ENCODE peak calls at places on chromosomes 12 and 14, in five cellular contexts. E, T, I, Z and W are unnamed samples. For H3K36me3, the result is how much of the 10 kb centered on the place peaks cover.

GRCh38 chr12:64999157-64999425 is 122.0 kb downstream of the WIF1 start:
- DNase-seq in E (no peak), T (no peak), I (no peak), Z (no peak), W (no peak)

GRCh38 chr12:4992881-4993280 is 50.8 kb upstream of the KCNA5 start:
- DNase-seq in E (no peak), T (no peak), I (no peak), Z (no peak), W (no peak)

GRCh38 chr12:31471061-31471460 is 119.9 kb downstream of the DENND5B start:
- DNase-seq in E (no peak), T (no peak), I (no peak), Z (no peak), W (no peak)

GRCh38 chr12:56758728-56759269 is 4.3 kb upstream of the HSD17B6 start:
- DNase-seq in E (no peak), T (no peak), I (no peak), Z (peak), W (no peak)

GRCh38 chr14:54147758-54148157 is 191.1 kb upstream of the BMP4 start:
- DNase-seq in E (no peak), T (no peak), I (no peak), Z (no peak), W (no peak)

GRCh38 chr12:118034429-118035193 is 18.1 kb downstream of the RFC5 start:
- DNase-seq in E (no peak), T (no peak), I (no peak), Z (peak), W (no peak)

GRCh38 chr12:63955831-63956685 is 111.6 kb downstream of the SRGAP1 start:
- DNase-seq in E (peak), T (no peak), I (no peak), Z (peak), W (peak)

GRCh38 chr14:23352506-23353432 is at the start of gene SLC22A17:
- DNase-seq in E (peak), T (peak), I (peak), Z (peak), W (peak)

GRCh38 chr12:114668151-114668891 is 15.7 kb downstream of the TBX3 start:
- DNase-seq in E (peak), T (peak), I (peak), Z (peak), W (no peak)

GRCh38 chr14:99995700-99996356 is 69.4 kb upstream of the EVL start:
- DNase-seq in E (peak), T (peak), I (no peak), Z (peak), W (peak)

GRCh38 chr12:132225214-132225613 is 81.0 kb downstream of the NOC4L start:
- DNase-seq in E (no peak), T (no peak), I (no peak), Z (no peak), W (no peak)

GRCh38 chr12:112762753-112763152 is 28.8 kb upstream of the RPH3A start:
- DNase-seq in E (no peak), T (no peak), I (no peak), Z (no peak), W (no peak)

GRCh38 chr12:6392499-6392898 is 8.5 kb downstream of the LTBR start:
- DNase-seq in E (no peak), T (no peak), I (no peak), Z (no peak), W (no peak)

GRCh38 chr14:28577711-28578131 is 188.9 kb upstream of the FOXG1 start:
- DNase-seq in E (no peak), T (no peak), I (no peak), Z (peak), W (no peak)

GRCh38 chr12:49838973-49839633 is 3.8 kb downstream of the BCDIN3D start:
- DNase-seq in E (no peak), T (no peak), I (no peak), Z (peak), W (no peak)

GRCh38 chr12:48000878-48001321 is 3.4 kb downstream of the COL2A1 start:
- DNase-seq in E (no peak), T (peak), I (no peak), Z (peak), W (peak)

GRCh38 chr12:132205271-132206092 is 61.2 kb downstream of the NOC4L start:
- DNase-seq in E (no peak), T (no peak), I (no peak), Z (no peak), W (peak)

GRCh38 chr12:68483592-68484373 is 126.9 kb upstream of the RAP1B start:
- DNase-seq in E (no peak), T (no peak), I (no peak), Z (peak), W (no peak)

GRCh38 chr12:58920956-58921861 is 905 bp upstream of the LRIG3 start:
- DNase-seq in E (peak), T (no peak), I (no peak), Z (no peak), W (no peak)

GRCh38 chr14:29749327-29749726 is 178.3 kb downstream of the PRKD1 start:
- DNase-seq in E (no peak), T (no peak), I (no peak), Z (peak), W (no peak)

GRCh38 chr12:72679147-72679757 is 407.1 kb downstream of the TRHDE start:
- DNase-seq in E (no peak), T (no peak), I (no peak), Z (no peak), W (no peak)

GRCh38 chr14:102811254-102811963 is 34.2 kb downstream of the TRAF3 start:
- DNase-seq in E (no peak), T (no peak), I (no peak), Z (no peak), W (no peak)

GRCh38 chr12:121750507-121750955 is 38.0 kb downstream of the TMEM120B start:
- DNase-seq in E (no peak), T (no peak), I (no peak), Z (no peak), W (no peak)

GRCh38 chr12:14394317-14395058 is 29.0 kb downstream of the ATF7IP start:
- DNase-seq in E (no peak), T (no peak), I (no peak), Z (peak), W (peak)

GRCh38 chr14:54207991-54208520 is 188.8 kb upstream of the CDKN3 start:
- DNase-seq in E (no peak), T (no peak), I (no peak), Z (peak), W (no peak)

GRCh38 chr12:13504736-13505135 is 308.2 kb downstream of the EMP1 start:
- DNase-seq in E (no peak), T (no peak), I (no peak), Z (no peak), W (no peak)

GRCh38 chr12:64461634-64462414 is 9.9 kb downstream of the TBK1 start:
- DNase-seq in E (no peak), T (no peak), I (no peak), Z (peak), W (no peak)

GRCh38 chr14:71250791-71251190 is 343.5 kb downstream of the PCNX1 start:
- DNase-seq in E (no peak), T (no peak), I (no peak), Z (peak), W (no peak)

GRCh38 chr12:95802482-95803264 is 12.1 kb upstream of the NTN4 start:
- DNase-seq in E (no peak), T (no peak), I (no peak), Z (peak), W (no peak)

GRCh38 chr12:8088574-8088973 is 6.5 kb downstream of the NECAP1 start:
- DNase-seq in E (no peak), T (no peak), I (no peak), Z (no peak), W (no peak)

GRCh38 chr12:32885831-32886230 is 10.7 kb downstream of the PKP2 start:
- DNase-seq in E (no peak), T (no peak), I (no peak), Z (no peak), W (no peak)

GRCh38 chr12:32887058-32887457 is 9.5 kb downstream of the PKP2 start:
- DNase-seq in E (no peak), T (no peak), I (no peak), Z (no peak), W (no peak)

GRCh38 chr12:32881702-32882101 is 14.9 kb downstream of the PKP2 start:
- DNase-seq in E (no peak), T (no peak), I (no peak), Z (no peak), W (no peak)

GRCh38 chr12:32881107-32881506 is 15.5 kb downstream of the PKP2 start:
- DNase-seq in E (no peak), T (no peak), I (no peak), Z (peak), W (no peak)

DNA sequence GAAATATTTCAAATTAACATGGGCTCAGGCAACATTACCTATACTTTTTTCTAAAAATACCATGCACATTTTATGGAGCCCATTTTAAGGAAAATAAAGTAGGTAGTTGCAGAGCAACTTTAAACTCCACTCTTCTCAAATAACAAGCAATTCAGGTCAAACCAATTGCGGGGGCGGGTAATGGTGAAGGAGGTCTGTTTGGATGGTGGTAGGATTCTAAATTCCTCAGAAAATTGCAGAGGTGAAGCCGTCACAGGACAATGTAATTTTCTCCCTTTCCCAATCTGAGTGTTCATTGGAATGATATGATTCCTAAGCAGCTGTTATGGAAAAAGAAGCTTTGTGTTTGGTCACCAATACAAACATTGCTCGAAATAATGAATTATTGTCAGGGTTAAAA is 11.6 kb downstream of the PKP2 start:
- DNase-seq in E (no peak), T (no peak), I (no peak), Z (no peak), W (no peak)
- H3K4me3 ChIP-seq in E (no peak), T (no peak), I (no peak), Z (no peak), W (no peak)

GRCh38 chr14:22221508-22221907 is 367.5 kb downstream of the DAD1 start:
- DNase-seq in E (no peak), T (no peak), I (no peak), Z (peak), W (no peak)
- TF ChIP-seq CTCF in E (no peak), T (no peak), I (no peak), Z (peak), W (no peak)

GRCh38 chr12:52173526-52173925 is 18.3 kb downstream of the KRT80 start:
- DNase-seq in E (no peak), T (no peak), I (no peak), Z (no peak), W (no peak)

GRCh38 chr12:52175411-52176350 is 16.1 kb downstream of the KRT80 start:
- DNase-seq in E (no peak), T (no peak), I (no peak), Z (peak), W (no peak)

GRCh38 chr12:52171950-52172512 is 19.8 kb downstream of the KRT80 start:
- DNase-seq in E (no peak), T (peak), I (no peak), Z (no peak), W (no peak)

GRCh38 chr12:52170827-52171226 is 21.0 kb downstream of the KRT80 start:
- DNase-seq in E (peak), T (no peak), I (no peak), Z (no peak), W (no peak)

DNA sequence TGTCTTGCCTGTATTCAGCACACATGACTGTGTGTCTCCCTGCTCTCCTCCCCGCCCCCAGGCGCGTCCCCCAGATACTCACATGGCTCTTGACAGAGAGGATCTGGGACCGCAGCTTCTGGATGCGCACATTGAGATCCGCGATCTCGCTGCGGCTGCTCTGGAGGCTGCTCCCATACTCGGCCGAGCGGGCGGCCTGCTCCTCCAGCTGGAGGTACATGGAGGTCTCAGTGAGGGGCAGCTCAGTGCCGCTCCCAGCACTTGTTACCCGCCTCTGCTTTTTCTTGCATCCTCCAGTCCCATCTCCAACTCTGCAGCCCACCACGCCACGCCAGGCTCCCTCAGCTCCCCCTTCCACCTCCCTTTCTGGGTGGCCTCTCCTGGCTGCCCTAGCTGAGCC is 18.9 kb downstream of the KRT80 start:
- DNase-seq in E (no peak), T (no peak), I (no peak), Z (no peak), W (no peak)
- H3K36me3 ChIP-seq in E (under half), T (under half), I (under half), Z (under half), W (under half)

GRCh38 chr12:27305673-27306504 is 26.7 kb upstream of the BMAL2 start:
- DNase-seq in E (no peak), T (no peak), I (no peak), Z (peak), W (no peak)

GRCh38 chr12:27300251-27300650 is 32.4 kb upstream of the BMAL2 start:
- DNase-seq in E (no peak), T (no peak), I (no peak), Z (no peak), W (no peak)

GRCh38 chr12:27299102-27299501 is 33.5 kb upstream of the BMAL2 start:
- DNase-seq in E (no peak), T (no peak), I (no peak), Z (no peak), W (no peak)

GRCh38 chr12:27304856-27305255 is 27.8 kb upstream of the BMAL2 start:
- DNase-seq in E (no peak), T (no peak), I (no peak), Z (no peak), W (no peak)

GRCh38 chr12:27303139-27304111 is 29.2 kb upstream of the BMAL2 start:
- DNase-seq in E (no peak), T (no peak), I (no peak), Z (no peak), W (no peak)
- H3K4me3 ChIP-seq in E (no peak), T (no peak), I (no peak), Z (no peak), W (no peak)